ENCODE peak calls at places on chromosomes 11 and 22, in five cellular contexts. R is H9, L is trophoblast cell, U is IMR-90, F is mesendoderm. B is an unnamed sample.

GRCh38 chr11:117457031-117457785 is 129.6 kb downstream of the CEP164 start:
- DNase-seq in R (no peak), L (no peak), U (no peak), F (no peak), B (no peak)

GRCh38 chr11:78310500-78310909 is 107.1 kb downstream of the GAB2 start:
- DNase-seq in R (no peak), L (no peak), U (peak), F (no peak), B (no peak)

GRCh38 chr11:35274909-35275807 is 136.2 kb downstream of the CD44 start:
- DNase-seq in R (no peak), L (no peak), U (no peak), F (peak), B (no peak)

GRCh38 chr11:116294630-116295029 is 478.2 kb downstream of the BUD13 start:
- DNase-seq in R (no peak), L (peak), U (peak), F (peak), B (no peak)

GRCh38 chr11:118147502-118147901 is 5.1 kb downstream of the SCN4B start:
- DNase-seq in R (no peak), L (no peak), U (no peak), F (peak), B (no peak)

GRCh38 chr11:17978553-17979287 is 34.1 kb downstream of the SERGEF start:
- DNase-seq in R (peak), L (peak), U (peak), F (peak), B (peak)

GRCh38 chr22:28917747-28918543 is 34.6 kb downstream of the ZNRF3 start:
- DNase-seq in R (no peak), L (no peak), U (peak), F (peak), B (peak)

GRCh38 chr11:17744151-17744940 is 9.8 kb downstream of the KCNC1 start:
- DNase-seq in R (no peak), L (no peak), U (peak), F (no peak), B (no peak)

GRCh38 chr22:17845340-17845739 is 71.1 kb upstream of the BID start:
- DNase-seq in R (no peak), L (peak), U (no peak), F (no peak), B (no peak)

GRCh38 chr11:9626778-9627394 is 37.0 kb upstream of the SWAP70 start:
- DNase-seq in R (peak), L (no peak), U (no peak), F (peak), B (peak)

GRCh38 chr22:45320326-45320976 is 10.7 kb downstream of the FAM118A start:
- DNase-seq in R (no peak), L (no peak), U (peak), F (no peak), B (no peak)

GRCh38 chr11:76648061-76648460 is 22.5 kb downstream of the LRRC32 start:
- DNase-seq in R (no peak), L (no peak), U (no peak), F (no peak), B (no peak)

GRCh38 chr11:130165601-130166456 is 6.2 kb downstream of the ST14 start:
- DNase-seq in R (no peak), L (no peak), U (no peak), F (no peak), B (no peak)

GRCh38 chr11:64842851-64843841 is 1.3 kb downstream of the CDC42BPG start:
- DNase-seq in R (no peak), L (peak), U (no peak), F (peak), B (no peak)

GRCh38 chr11:1181420-1181819 is 23.7 kb downstream of the MUC5AC start:
- DNase-seq in R (no peak), L (no peak), U (no peak), F (no peak), B (no peak)

GRCh38 chr22:32848226-32848625 is 46.7 kb downstream of the TIMP3 start:
- DNase-seq in R (no peak), L (no peak), U (no peak), F (no peak), B (no peak)

DNA sequence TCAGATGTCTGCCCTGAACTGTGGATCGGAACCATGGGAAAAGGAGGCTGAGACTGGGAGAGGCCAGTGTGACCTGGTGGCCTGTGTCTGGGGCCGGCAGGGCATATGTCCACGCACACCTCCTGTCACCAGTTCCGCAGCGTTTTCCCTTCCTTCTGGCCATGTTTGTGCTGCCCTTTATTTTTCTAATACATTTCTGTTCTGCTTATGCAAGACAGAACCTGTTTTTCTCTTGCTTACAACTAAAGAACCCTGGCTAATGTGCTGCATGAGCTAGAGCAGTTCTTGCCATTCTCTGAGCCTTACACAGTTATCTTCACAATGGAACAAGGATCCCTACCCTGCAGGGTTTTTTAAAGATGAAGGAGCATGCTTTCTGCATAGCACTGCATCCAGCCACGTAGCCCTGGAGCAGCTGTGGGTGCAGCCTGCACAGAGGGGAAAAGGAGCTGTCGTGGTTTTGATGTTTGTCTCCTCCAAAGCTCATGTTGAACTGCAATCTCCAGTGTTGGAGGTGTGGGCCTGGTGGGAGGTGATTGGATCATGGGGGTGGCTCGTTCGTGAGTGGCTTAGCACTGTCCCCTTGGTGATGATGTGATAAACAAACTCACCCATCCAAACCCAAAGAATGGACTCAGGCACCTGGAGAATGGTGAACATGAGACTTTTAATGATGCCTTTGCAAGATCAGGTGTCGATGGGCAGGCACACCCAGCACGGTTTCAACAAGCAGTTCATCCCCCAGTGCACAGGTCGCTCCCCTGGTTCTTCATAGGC is 84.8 kb upstream of the SHANK2 start:
- DNase-seq in R (peak), L (peak), U (no peak), F (no peak), B (no peak)
- H3K4ac ChIP-seq in R (no peak), L (no peak), U (no peak), F (no peak), B (no peak)

DNA sequence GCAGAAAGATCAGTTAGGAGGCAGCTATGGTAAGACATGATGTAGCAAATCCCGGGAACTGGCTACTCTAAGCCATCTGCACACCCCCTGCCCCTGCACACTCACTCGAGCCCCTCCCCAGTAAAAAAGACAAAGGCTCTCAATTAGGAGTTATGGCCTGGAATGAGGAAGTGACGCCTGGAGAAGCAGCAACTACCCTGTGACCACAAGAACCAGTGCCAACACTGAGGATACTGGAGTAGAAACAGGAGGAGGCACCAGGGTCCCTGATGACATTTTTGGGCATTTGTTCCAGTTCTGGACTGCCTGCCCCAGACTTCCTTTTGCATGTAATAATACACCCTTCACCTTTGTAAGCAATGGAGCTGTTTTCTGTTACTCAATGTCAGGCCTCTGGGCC is 30.0 kb upstream of the HMGXB4 start:
- DNase-seq in R (no peak), L (no peak), U (no peak), F (peak), B (no peak)
- H3K9ac ChIP-seq in R (no peak), L (no peak), U (no peak), F (no peak), B (no peak)

DNA sequence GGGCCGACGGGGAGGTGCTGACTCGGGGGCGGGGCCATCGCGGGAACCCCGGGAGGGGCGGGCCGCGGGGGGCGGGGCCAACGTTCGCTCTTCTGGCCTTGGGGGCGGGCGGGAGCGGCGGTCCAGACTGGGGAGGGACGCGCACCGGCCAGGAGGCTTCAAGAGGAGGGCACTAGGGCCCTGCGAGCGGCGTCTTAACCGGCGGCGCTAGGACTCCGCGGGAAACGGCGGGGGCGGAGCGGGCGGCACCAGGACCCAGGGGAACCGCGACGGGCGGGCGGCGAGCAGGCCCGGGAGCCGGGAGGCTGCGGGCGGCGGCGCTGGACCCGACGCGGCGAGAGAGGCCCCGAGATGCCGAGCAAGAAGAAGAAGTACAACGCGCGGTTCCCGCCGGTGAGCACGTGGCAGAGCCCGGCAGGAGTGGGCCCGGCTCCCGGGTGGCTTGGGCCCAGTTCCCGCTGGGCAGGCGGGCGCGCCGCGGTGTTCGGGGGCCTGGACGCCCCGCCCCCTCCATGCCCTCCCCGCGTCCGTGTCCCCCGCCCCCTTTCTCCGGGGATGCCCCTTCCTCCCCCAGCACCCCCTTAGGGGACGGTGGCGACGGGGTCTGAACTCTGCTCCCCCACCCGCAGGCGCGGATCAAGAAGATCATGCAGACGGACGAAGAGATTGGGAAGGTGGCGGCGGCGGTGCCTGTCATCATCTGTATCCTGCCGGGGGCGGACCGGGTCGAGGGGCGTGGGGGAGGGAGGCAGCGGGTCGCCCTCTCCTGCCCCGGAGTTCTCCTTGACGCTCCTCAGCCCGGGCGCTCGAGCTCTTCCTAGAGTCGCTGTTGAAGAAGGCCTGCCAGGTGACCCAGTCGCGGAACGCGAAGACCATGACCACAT is at the start of gene DRAP1:
- DNase-seq in R (peak), L (peak), U (peak), F (peak), B (peak)
- H4K8ac ChIP-seq in R (no peak), L (peak), U (peak), F (no peak), B (peak)

GRCh38 chr22:38085501-38085900 is 1.5 kb upstream of the SLC16A8 start:
- DNase-seq in R (no peak), L (no peak), U (no peak), F (no peak), B (no peak)
- H3K4ac ChIP-seq in R (no peak), L (no peak), U (no peak), F (no peak), B (no peak)

DNA sequence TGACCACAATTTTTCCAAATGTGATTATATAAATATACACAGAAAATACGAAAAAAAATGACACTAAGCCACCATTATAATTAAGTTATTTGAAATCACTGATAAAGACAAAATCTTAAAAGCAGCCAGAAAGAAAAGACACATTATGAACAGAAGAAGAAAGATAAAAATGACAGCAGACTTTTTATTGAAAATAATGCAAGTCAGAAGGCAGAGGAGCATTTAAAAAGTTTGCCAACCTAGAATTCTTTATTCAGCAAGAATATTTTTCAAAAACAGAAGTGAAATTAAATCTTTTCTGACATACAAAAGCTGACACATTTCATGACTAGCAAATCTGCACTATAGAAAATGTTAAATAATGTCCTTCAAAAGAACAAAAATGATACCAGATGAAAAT is 77.7 kb downstream of the CD82 start:
- DNase-seq in R (no peak), L (no peak), U (no peak), F (no peak), B (no peak)
- H3K9ac ChIP-seq in R (no peak), L (no peak), U (no peak), F (no peak), B (no peak)

GRCh38 chr22:37141476-37141875 is 8.2 kb downstream of the IL2RB start:
- DNase-seq in R (no peak), L (no peak), U (no peak), F (no peak), B (no peak)

GRCh38 chr22:37140686-37141323 is 8.9 kb downstream of the IL2RB start:
- DNase-seq in R (no peak), L (no peak), U (no peak), F (no peak), B (no peak)

GRCh38 chr22:37138879-37139561 is 10.7 kb downstream of the IL2RB start:
- DNase-seq in R (no peak), L (no peak), U (no peak), F (no peak), B (peak)

GRCh38 chr22:37137903-37138665 is 11.6 kb downstream of the IL2RB start:
- DNase-seq in R (no peak), L (no peak), U (no peak), F (no peak), B (no peak)

DNA sequence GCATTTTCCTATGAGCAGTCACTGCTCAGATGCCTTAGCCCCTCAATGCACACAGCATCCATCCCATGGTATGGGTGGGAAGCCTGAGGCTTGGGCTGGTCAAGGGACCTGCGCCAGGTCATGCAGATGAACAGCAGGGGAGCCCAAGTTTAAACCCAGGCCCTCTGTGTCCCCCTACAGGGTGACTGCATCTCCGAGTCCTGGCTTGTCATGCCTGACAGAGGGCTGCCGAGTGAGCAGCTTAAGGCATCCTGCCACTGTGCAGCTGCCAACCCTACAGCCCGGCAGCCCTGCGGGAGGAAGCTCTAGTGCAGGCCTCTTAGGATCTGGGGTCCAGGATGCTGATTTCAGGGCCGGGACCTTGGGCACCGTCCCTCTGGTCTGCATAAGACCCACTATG is 10.0 kb downstream of the IL2RB start:
- DNase-seq in R (no peak), L (no peak), U (no peak), F (peak), B (no peak)
- H4K8ac ChIP-seq in R (no peak), L (no peak), U (no peak), F (no peak), B (no peak)

DNA sequence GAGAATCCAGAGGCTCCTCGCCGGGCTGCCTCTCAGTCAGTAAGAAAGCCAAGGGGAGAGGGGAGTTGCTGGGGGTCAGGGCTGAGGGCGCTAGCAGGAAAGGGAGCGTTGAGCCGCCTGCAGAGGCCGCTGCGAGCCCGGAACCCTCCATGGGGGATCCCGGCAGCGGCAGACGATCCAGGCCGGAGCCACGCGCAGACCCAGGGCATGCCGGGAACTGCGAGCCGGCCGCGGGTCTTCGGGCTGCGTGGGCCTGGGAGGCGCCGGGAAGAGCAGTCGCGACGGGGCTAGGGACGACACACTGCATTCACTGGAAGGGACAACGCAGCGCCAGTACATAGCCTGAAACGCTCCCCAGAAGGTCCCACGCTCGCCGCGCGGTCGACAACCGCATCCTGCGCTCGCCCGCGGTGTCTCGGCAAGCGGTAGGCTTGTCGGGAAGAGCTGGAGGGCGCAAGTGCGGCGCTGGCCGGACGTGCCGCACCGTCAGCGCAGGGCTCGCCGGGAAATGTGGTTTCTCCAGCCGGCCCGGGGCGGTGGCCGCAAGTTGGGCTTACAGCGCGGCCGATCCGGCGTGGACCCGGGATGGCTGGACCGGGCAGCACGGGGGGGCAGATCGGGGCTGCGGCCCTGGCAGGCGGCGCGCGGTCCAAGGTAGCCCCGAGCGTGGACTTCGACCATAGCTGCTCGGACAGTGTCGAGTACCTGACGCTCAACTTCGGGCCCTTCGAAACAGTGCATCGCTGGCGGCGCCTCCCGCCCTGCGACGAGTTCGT is at the start of gene LZTR1:
- DNase-seq in R (peak), L (peak), U (peak), F (peak), B (peak)
- H3K4ac ChIP-seq in R (no peak), L (peak), U (peak), F (peak), B (peak)